ENCODE peak calls at places on chromosomes 13 and 19, in four cellular contexts. S is breast epithelium, O is tibial artery, E is DND-41. A is an unnamed sample.

GRCh38 chr19:29591670-29592069 is 14.4 kb upstream of the POP4 start:
- DNase-seq in E (no peak), O (no peak), S (no peak), A (no peak)

GRCh38 chr19:48203227-48203793 is 32.8 kb downstream of the ZSWIM9 start:
- DNase-seq in E (no peak), O (no peak), S (no peak), A (no peak)

GRCh38 chr13:79307866-79308298 is 98.2 kb downstream of the RBM26 start:
- DNase-seq in E (peak; percentile 9), S (no peak), O (no peak), A (no peak)

GRCh38 chr19:51560339-51560738 is 10.7 kb upstream of the ZNF175 start:
- DNase-seq in O (no peak), S (no peak), E (no peak), A (no peak)

GRCh38 chr19:15864824-15865223 is 33.0 kb downstream of the CYP4F2 start:
- DNase-seq in S (no peak), E (no peak), O (no peak), A (no peak)

GRCh38 chr19:47421844-47422395 is 2.6 kb upstream of the MEIS3 start:
- DNase-seq in E (no peak), S (no peak), O (no peak), A (no peak)

GRCh38 chr19:35621708-35622107 is 7.1 kb upstream of the RBM42 start:
- DNase-seq in E (no peak), S (no peak), O (no peak), A (no peak)

GRCh38 chr19:29683009-29683408 is 17.7 kb downstream of the PLEKHF1 start:
- DNase-seq in S (no peak), O (no peak), E (no peak), A (no peak)

GRCh38 chr13:100396771-100397170 is 191.8 kb downstream of the GGACT start:
- DNase-seq in O (no peak), E (no peak), S (no peak), A (no peak)

GRCh38 chr13:42807866-42808265 is 26.5 kb downstream of the FAM216B start:
- DNase-seq in O (no peak), E (no peak), S (no peak), A (no peak)

GRCh38 chr13:60617863-60618733 is 221.1 kb downstream of the TDRD3 start:
- DNase-seq in O (no peak), E (no peak), S (no peak), A (no peak)

GRCh38 chr19:49560358-49560900 is 19.9 kb downstream of the NOSIP start:
- DNase-seq in O (peak; percentile 46), E (no peak), S (peak; percentile 31), A (no peak)

GRCh38 chr13:27338816-27339215 is 68.2 kb downstream of the RASL11A start:
- DNase-seq in E (no peak), S (no peak), O (no peak), A (no peak)

GRCh38 chr13:66503890-66504289 is 726.2 kb downstream of the PCDH9 start:
- DNase-seq in O (no peak), E (no peak), S (no peak), A (no peak)

GRCh38 chr13:38856065-38856464 is 134.6 kb downstream of the STOML3 start:
- DNase-seq in O (no peak), S (no peak), E (no peak), A (no peak)

GRCh38 chr13:27289016-27289665 is 18.5 kb downstream of the RASL11A start:
- DNase-seq in O (no peak), S (no peak), E (no peak), A (no peak)

GRCh38 chr19:3784607-3785463 is 1.3 kb downstream of the MATK start:
- DNase-seq in O (no peak), S (no peak), E (no peak), A (no peak)

GRCh38 chr19:30245401-30246039 is 126.7 kb upstream of the ZNF536 start:
- DNase-seq in E (no peak), S (no peak), O (no peak), A (no peak)

GRCh38 chr19:38834590-38834989 is 3.0 kb upstream of the ECH1 start:
- DNase-seq in S (no peak), O (no peak), E (no peak), A (no peak)

DNA sequence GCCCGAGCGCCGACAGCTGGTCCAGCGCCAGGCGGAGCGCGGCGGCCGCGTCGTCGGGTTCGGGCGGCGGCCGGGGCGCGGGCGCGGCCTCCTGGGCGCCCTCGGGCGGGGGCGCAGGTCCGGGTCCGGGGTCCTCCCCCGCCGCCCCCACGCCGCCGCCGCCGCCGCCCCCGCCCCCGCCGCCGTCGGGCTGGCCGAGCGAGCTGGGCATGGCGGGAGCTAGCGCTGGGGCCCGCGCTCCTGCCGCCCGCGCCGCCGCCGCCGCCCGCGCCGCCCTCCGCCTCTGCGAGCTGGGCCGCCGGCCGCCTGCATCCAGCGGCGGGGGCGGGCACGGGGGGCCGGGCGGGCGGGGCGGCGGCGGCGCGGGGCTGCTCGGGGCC is 287 bp downstream of the MEX3D start:
- DNase-seq in E (no peak), O (no peak), S (no peak), A (no peak)
- H3K4me3 ChIP-seq in E (peak overlapping the region; percentile 65), O (peak overlapping the region; percentile 81), S (peak overlapping the region; percentile 71), A (peak overlapping the region; percentile 57)

DNA sequence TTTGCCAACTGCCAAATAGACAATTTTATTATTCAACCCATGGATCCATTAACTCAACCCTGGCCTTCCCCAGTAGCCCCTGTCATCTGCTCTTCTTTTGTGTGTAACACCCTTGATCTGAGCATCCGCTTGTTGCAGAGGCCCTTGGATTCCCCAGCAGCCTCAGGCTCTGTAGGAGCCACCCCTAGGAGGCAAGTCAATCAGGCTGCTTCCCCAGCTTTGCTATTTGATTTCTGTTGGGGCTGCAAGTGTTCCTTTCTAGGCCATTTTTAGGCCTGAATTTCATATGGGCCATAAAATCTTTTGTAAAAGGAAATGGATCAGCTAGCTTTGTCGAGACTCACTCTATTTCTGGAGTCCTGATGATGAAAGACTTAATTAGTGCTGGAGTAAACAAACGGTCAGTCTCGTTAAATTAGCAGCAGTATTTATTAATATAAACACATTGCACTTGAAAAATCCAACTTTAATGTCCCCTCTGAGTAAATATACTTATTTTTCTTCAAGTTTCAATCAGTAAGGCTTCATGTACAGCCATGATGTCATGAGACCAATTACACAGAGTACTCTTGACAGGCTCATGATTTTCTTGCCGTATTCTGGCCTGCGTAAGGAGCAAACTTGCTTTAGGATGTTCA is 105.3 kb downstream of the RGCC start:
- DNase-seq in E (no peak), O (no peak), S (no peak), A (no peak)
- H3K27ac ChIP-seq in E (peak overlapping the region; percentile 17), O (no peak overlapping the region), S (no peak overlapping the region), A (no peak overlapping the region)

GRCh38 chr19:41355035-41355434 is 1.3 kb upstream of the TGFB1 start:
- DNase-seq in O (no peak), S (no peak), E (no peak), A (no peak)
- H3K4me1 ChIP-seq in O (peaks cover 35% of the 10 kb centered on the region), S (no peaks in the 10 kb centered on the region), E (peaks cover 30% of the 10 kb centered on the region), A (peaks cover 4% of the 10 kb centered on the region)

DNA sequence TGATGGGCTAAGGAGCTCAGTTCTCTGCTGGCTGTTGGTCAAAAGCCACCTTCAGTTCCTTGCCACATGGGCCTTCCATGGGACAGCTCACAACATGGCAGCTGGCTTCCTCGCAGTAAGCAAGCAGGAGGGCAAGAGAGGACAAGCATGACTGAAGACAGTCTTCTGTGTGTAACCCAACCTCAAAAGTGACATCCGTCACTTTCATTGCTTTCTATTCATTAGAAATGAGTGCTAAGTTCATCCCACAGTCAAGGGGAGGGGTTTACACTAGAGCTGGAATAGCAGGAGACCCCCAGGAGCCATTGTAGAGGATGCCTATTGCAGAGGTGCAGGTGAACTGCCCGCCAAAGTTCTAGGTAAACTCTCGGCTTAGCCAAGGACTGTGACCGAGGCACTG is 163.3 kb downstream of the NUFIP1 start:
- DNase-seq in S (no peak), O (no peak), E (no peak), A (no peak)
- H3K4me3 ChIP-seq in S (no peak overlapping the region), O (no peak overlapping the region), E (no peak overlapping the region), A (no peak overlapping the region)

DNA sequence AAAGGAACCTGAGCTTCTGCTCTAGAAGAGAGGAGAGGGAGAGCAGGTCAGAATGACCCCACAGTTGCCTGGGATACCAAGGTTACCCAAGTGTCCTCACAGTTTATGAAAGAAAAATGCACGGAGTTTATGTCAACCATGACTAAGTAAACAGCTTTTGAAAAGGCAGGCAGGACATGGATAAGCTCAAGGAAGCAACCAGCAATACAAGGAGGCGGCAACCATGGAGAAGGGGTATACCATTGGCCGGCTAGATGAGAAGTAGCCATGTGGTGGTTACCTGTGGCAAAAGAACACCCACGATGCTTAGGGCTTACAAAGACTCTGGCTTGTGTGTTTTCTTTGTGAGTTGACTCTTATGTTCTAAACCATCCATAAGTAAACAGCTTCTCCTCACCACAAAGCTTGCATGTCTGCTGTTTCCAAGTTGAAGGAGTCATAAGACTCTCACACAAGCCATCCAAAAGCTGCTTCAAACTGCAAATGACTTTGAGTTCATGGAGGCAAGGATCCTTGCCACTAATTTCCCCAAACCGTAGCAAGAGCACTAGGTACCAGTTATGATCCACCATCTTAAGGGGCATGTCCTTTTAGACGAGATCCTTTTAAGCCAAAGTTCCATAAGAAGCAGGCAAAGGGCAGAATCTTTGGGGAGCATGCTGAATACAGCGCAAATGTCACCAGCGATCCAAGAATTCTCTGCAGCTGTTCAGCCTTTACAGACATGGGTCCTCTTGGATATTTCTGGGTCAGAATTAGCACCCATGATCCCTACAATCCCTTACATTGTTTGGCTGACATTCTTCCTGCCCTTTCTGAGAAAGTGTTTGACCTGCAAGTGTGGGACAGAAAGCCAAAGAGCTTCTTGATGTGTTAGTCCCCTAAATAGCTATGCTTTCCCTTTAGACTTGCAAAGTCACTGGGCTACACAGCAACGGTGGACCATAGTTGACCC is 74.8 kb upstream of the IPO5 start:
- DNase-seq in E (no peak), O (no peak), S (no peak), A (no peak)
- H3K27ac ChIP-seq in E (no peak overlapping the region), O (no peak overlapping the region), S (no peak overlapping the region), A (no peak overlapping the region)

GRCh38 chr19:17749912-17750317 is 1.4 kb upstream of the FCHO1 start:
- DNase-seq in O (no peak), E (peak; percentile 18), S (no peak), A (no peak)

GRCh38 chr19:17748884-17749638 is 2.2 kb upstream of the FCHO1 start:
- DNase-seq in E (no peak), S (no peak), O (no peak), A (no peak)

GRCh38 chr19:17751912-17752273 is 616 bp downstream of the FCHO1 start:
- DNase-seq in E (no peak), S (no peak), O (no peak), A (no peak)

GRCh38 chr19:17752865-17753639 is 1.8 kb downstream of the FCHO1 start:
- DNase-seq in E (no peak), O (no peak), S (no peak), A (no peak)

DNA sequence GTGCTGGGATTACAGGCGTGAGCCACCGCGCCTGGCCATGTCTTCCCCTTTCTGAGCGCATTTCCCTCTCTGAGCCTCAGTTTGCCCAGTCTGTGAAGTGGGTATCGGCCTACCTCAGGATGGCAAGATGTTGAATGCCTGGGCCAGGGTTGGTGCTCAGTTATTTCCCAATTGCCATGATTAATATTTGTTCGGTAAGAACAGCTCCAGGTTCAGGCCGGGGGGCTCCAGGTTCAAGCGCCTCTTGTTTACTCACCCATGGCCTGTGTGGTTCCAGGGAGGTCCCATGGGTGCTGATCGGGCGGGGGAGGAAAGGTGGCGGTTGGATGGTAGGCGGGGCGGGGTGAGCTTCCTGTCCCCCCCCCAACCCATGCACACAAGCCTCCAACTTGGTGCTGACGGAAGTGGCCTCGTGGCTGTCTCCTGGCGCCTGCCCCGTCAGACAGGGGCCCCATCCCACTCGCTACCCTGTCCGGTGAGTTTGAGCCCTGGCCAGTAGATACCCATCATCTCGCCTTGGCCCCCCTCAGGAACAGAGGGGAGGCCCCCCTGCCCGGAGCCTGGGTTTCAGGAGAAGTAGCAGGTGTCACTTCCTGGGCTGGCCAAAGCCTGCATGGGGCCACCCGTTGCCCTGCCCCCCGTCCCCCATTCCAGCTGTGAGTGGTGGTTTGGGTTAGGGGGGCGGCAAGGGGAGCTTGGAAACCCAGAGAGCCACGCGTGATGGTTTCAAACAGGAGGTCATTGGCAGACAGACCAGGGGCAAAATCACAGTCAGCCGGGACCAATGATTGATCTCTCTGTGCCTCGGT is at the start of gene FCHO1:
- DNase-seq in S (no peak), O (peak; percentile 35), E (peak; percentile 95), A (peak; percentile 25)
- H3K4me1 ChIP-seq in S (no peaks in the 10 kb centered on the region), O (peaks cover 19% of the 10 kb centered on the region), E (peaks cover 62% of the 10 kb centered on the region), A (no peaks in the 10 kb centered on the region)

A was measured in ascending aorta.